ENCODE peak calls at places on chromosome 6, in six cellular contexts. R is HCT116, M is SK-N-SH, N is HepG2, L is K562, Y is GM12878. B is an unnamed sample. For H3K36me3, the result is how much of the 10 kb centered on the place peaks cover.

GRCh38 chr6:12181481-12181880 is 108.7 kb upstream of the EDN1 start:
- DNase-seq in R (no peak), M (no peak), N (no peak), L (no peak), Y (no peak), B (no peak)

GRCh38 chr6:158686791-158687381 is 37.0 kb downstream of the SYTL3 start:
- DNase-seq in R (no peak), M (no peak), N (no peak), L (no peak), Y (no peak), B (no peak)

GRCh38 chr6:95227301-95227700 is 350.0 kb upstream of the MANEA start:
- DNase-seq in R (no peak), M (peak), N (no peak), L (no peak), Y (no peak), B (no peak)

GRCh38 chr6:41286544-41287346 is at the start of gene TREM1:
- DNase-seq in R (no peak), M (no peak), N (peak), L (peak), Y (no peak), B (no peak)

GRCh38 chr6:89368107-89368506 is 15.6 kb upstream of the UBE2J1 start:
- DNase-seq in R (no peak), M (peak), N (peak), L (peak), Y (no peak), B (no peak)

GRCh38 chr6:25499851-25500250 is 152.2 kb upstream of the SCGN start:
- DNase-seq in R (no peak), M (no peak), N (no peak), L (no peak), Y (no peak), B (no peak)

GRCh38 chr6:69835414-69836179 is 30.8 kb upstream of the COL19A1 start:
- DNase-seq in R (peak), M (peak), N (peak), L (peak), Y (no peak), B (peak)

GRCh38 chr6:13011612-13012146 is 295.1 kb downstream of the PHACTR1 start:
- DNase-seq in R (no peak), M (no peak), N (peak), L (no peak), Y (no peak), B (no peak)

GRCh38 chr6:73566954-73567591 is 46.2 kb upstream of the EEF1A1 start:
- DNase-seq in R (peak), M (no peak), N (peak), L (no peak), Y (no peak), B (no peak)

GRCh38 chr6:159217595-159218275 is 48.5 kb downstream of the FNDC1 start:
- DNase-seq in R (peak), M (peak), N (peak), L (peak), Y (peak), B (no peak)

GRCh38 chr6:131383421-131384411 is 189.3 kb upstream of the ARG1 start:
- DNase-seq in R (no peak), M (no peak), N (no peak), L (no peak), Y (no peak), B (no peak)

GRCh38 chr6:4133941-4134838 is 1.2 kb downstream of the ECI2 start:
- DNase-seq in R (no peak), M (peak), N (peak), L (peak), Y (no peak), B (no peak)

GRCh38 chr6:69918766-69919165 is 52.4 kb downstream of the COL19A1 start:
- DNase-seq in R (no peak), M (no peak), N (no peak), L (no peak), Y (no peak), B (no peak)

GRCh38 chr6:423062-423798 is 31.7 kb downstream of the IRF4 start:
- DNase-seq in R (no peak), M (no peak), N (no peak), L (no peak), Y (no peak), B (no peak)

GRCh38 chr6:113949499-113949898 is 21.4 kb downstream of the HDAC2 start:
- DNase-seq in R (no peak), M (no peak), N (no peak), L (no peak), Y (no peak), B (no peak)
- H3K36me3 ChIP-seq in R (under half), M (half or more), N (under half), L (half or more), Y (under half), B (half or more)

GRCh38 chr6:81575446-81575845 is 177.0 kb downstream of the TENT5A start:
- DNase-seq in R (no peak), M (no peak), N (no peak), L (no peak), Y (no peak), B (no peak)
- TF ChIP-seq REST in R (no peak), M (no peak), N (no peak), L (no peak), Y (no peak), B (no peak)

GRCh38 chr6:5968817-5969726 is 37.7 kb downstream of the NRN1 start:
- DNase-seq in R (peak), M (no peak), N (no peak), L (no peak), Y (no peak), B (no peak)
- TF ChIP-seq SIN3A in R (no peak), M (no peak), N (no peak), L (no peak), Y (no peak), B (no peak)

GRCh38 chr6:52261229-52261628 is 16.9 kb upstream of the IL17F start:
- DNase-seq in R (no peak), M (no peak), N (no peak), L (no peak), Y (no peak), B (no peak)

GRCh38 chr6:52260634-52261033 is 16.3 kb upstream of the IL17F start:
- DNase-seq in R (no peak), M (no peak), N (no peak), L (no peak), Y (no peak), B (no peak)

GRCh38 chr6:52262620-52263344 is 18.5 kb upstream of the IL17F start:
- DNase-seq in R (no peak), M (no peak), N (no peak), L (no peak), Y (no peak), B (no peak)

GRCh38 chr6:52263709-52264320 is 19.5 kb upstream of the IL17F start:
- DNase-seq in R (no peak), M (peak), N (peak), L (peak), Y (no peak), B (peak)
- H3K36me3 ChIP-seq in R (half or more), M (under half), N (under half), L (half or more), Y (under half), B (under half)